ENCODE peak calls at places on chromosomes 11 and 22, in nine cellular contexts. S is HCT116, W is SK-N-SH, C is GM23338, A is PC-3, R is OCI-LY7, Y is GM23248, U is hepatocyte, J is MM.1S. Z is an unnamed sample.

GRCh38 chr11:11458523-11458922 is 105.5 kb upstream of the CSNK2A3 start:
- DNase-seq in S (no peak), W (no peak), C (no peak), A (no peak), R (no peak), Y (no peak), U (no peak), J (no peak), Z (no peak)

GRCh38 chr11:2194877-2195755 is 23.5 kb upstream of the TH start:
- DNase-seq in S (no peak), W (peak; percentile 86), C (peak; percentile 76), A (peak; percentile 60), R (peak; percentile 41), Y (peak; percentile 62), U (peak; percentile 65), J (peak; percentile 27), Z (peak; percentile 81)

GRCh38 chr22:49929553-49929979 is 11.1 kb downstream of the CRELD2 start:
- DNase-seq in S (no peak), W (peak; percentile 97), C (peak; percentile 81), A (peak; percentile 62), R (peak; percentile 89), Y (peak; percentile 73), U (peak; percentile 85), J (peak; percentile 71), Z (peak; percentile 88)

GRCh38 chr11:87179621-87180020 is 141.9 kb downstream of the TMEM135 start:
- DNase-seq in S (no peak), W (no peak), C (no peak), A (no peak), R (no peak), Y (no peak), U (no peak), J (no peak), Z (no peak)

GRCh38 chr11:36073411-36074203 is 129.7 kb downstream of the LDLRAD3 start:
- DNase-seq in S (no peak), W (peak; percentile 69), C (no peak), A (peak; percentile 3), R (no peak), Y (peak; percentile 69), U (peak; percentile 52), J (no peak), Z (peak; percentile 45)

GRCh38 chr11:8262552-8263108 is 1.0 kb downstream of the LMO1 start:
- DNase-seq in S (no peak), W (no peak), C (peak; percentile 83), A (peak; percentile 32), R (no peak), Y (peak; percentile 86), U (peak; percentile 66), J (peak; percentile 12), Z (peak; percentile 92)

GRCh38 chr22:25540128-25540790 is 24.2 kb upstream of the GRK3 start:
- DNase-seq in S (no peak), W (no peak), C (no peak), A (no peak), R (no peak), Y (no peak), U (peak; percentile 26), J (no peak), Z (no peak)

GRCh38 chr22:42966389-42966998 is 48.5 kb downstream of the PACSIN2 start:
- DNase-seq in S (no peak), W (no peak), C (no peak), A (no peak), R (no peak), Y (peak; percentile 55), U (no peak), J (no peak), Z (no peak)

GRCh38 chr11:45450189-45450588 is 164.0 kb upstream of the SYT13 start:
- DNase-seq in S (no peak), W (no peak), C (no peak), A (no peak), R (no peak), Y (peak; percentile 52), U (no peak), J (no peak), Z (no peak)

GRCh38 chr11:45446426-45446825 is 160.3 kb upstream of the SYT13 start:
- DNase-seq in S (no peak), W (no peak), C (no peak), A (no peak), R (no peak), Y (no peak), U (no peak), J (no peak), Z (no peak)

GRCh38 chr11:45451766-45452440 is 165.8 kb upstream of the SYT13 start:
- DNase-seq in S (no peak), W (no peak), C (no peak), A (no peak), R (no peak), Y (no peak), U (no peak), J (no peak), Z (no peak)

GRCh38 chr11:45444796-45445195 is 158.7 kb upstream of the SYT13 start:
- DNase-seq in S (no peak), W (no peak), C (no peak), A (peak; percentile 16), R (no peak), Y (no peak), U (no peak), J (no peak), Z (no peak)

GRCh38 chr11:45449036-45449601 is 163.0 kb upstream of the SYT13 start:
- DNase-seq in S (no peak), W (no peak), C (no peak), A (no peak), R (no peak), Y (no peak), U (no peak), J (no peak), Z (no peak)
- TF ChIP-seq EZH2phosphoT487 in S (no peak), W (no peak), C (no peak), A (no peak), R (no peak), Y (no peak), U (no peak), J (no peak), Z (no peak)

GRCh38 chr11:115739121-115739520 is 234.9 kb upstream of the CADM1 start:
- DNase-seq in S (no peak), W (no peak), C (peak; percentile 15), A (no peak), R (no peak), Y (no peak), U (no peak), J (no peak), Z (peak; percentile 59)

GRCh38 chr11:115737875-115738274 is 233.7 kb upstream of the CADM1 start:
- DNase-seq in S (no peak), W (no peak), C (no peak), A (no peak), R (no peak), Y (no peak), U (no peak), J (no peak), Z (no peak)

GRCh38 chr11:115739878-115740277 is 235.7 kb upstream of the CADM1 start:
- DNase-seq in S (no peak), W (no peak), C (no peak), A (no peak), R (no peak), Y (no peak), U (no peak), J (no peak), Z (no peak)

GRCh38 chr11:115740365-115740764 is 236.2 kb upstream of the CADM1 start:
- DNase-seq in S (no peak), W (no peak), C (no peak), A (no peak), R (no peak), Y (no peak), U (no peak), J (no peak), Z (no peak)

DNA sequence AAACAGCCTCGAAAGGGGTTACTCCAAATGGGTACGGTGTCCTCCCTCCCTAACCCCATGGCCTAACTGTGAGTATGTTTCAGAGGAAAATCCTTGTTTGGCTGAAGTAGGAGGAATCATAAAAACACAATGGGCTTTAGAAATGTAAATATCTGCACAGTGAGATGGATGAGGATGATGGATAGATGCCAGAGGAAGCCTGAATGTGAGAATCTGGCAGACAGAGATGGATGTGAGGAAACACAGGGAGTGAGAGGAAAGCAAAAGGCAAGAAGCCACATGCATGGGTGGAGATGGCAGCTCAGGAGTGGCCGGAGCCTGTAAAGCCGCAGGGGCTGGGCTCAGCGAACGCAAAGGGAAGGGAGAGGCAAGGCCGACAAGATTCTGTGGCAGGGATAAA is 237.2 kb upstream of the CADM1 start:
- DNase-seq in S (no peak), W (no peak), C (no peak), A (no peak), R (no peak), Y (no peak), U (peak; percentile 33), J (no peak), Z (no peak)
- H3K27ac ChIP-seq in S (no peak overlapping the region), W (no peak overlapping the region), C (no peak overlapping the region), A (no peak overlapping the region), R (no peak overlapping the region), Y (no peak overlapping the region), U (no peak overlapping the region), J (no peak overlapping the region), Z (no peak overlapping the region)

GRCh38 chr22:37196539-37197450 is 8.7 kb upstream of the C1QTNF6 start:
- DNase-seq in S (peak; percentile 56), W (peak; percentile 73), C (no peak), A (peak; percentile 84), R (no peak), Y (peak; percentile 94), U (peak; percentile 80), J (no peak), Z (peak; percentile 25)

GRCh38 chr22:37199103-37199838 is 11.2 kb upstream of the C1QTNF6 start:
- DNase-seq in S (peak; percentile 97), W (peak; percentile 97), C (peak; percentile 98), A (peak; percentile 97), R (peak; percentile 99), Y (peak; percentile 98), U (peak; percentile 98), J (peak; percentile 99), Z (peak; percentile 99)

GRCh38 chr22:37198290-37199102 is 10.4 kb upstream of the C1QTNF6 start:
- DNase-seq in S (peak; percentile 57), W (peak; percentile 88), C (peak; percentile 82), A (peak; percentile 81), R (peak; percentile 81), Y (peak; percentile 84), U (peak; percentile 91), J (peak; percentile 81), Z (peak; percentile 88)

GRCh38 chr22:37195921-37196320 is 7.9 kb upstream of the C1QTNF6 start:
- DNase-seq in S (no peak), W (no peak), C (no peak), A (peak; percentile 11), R (no peak), Y (peak; percentile 28), U (no peak), J (no peak), Z (no peak)

GRCh38 chr22:37197451-37198289 is 9.6 kb upstream of the C1QTNF6 start:
- DNase-seq in S (peak; percentile 92), W (no peak), C (no peak), A (peak; percentile 92), R (no peak), Y (peak; percentile 89), U (peak; percentile 79), J (no peak), Z (no peak)
- H3K4me3 ChIP-seq in S (peak overlapping the region; percentile 82), W (peak overlapping the region; percentile 76), C (peak overlapping the region; percentile 75), A (peak overlapping the region; percentile 69), R (peak overlapping the region; percentile 80), Y (peak overlapping the region; percentile 79), U (peak overlapping the region; percentile 39), J (peak overlapping the region; percentile 82), Z (peak overlapping the region; percentile 60)

DNA sequence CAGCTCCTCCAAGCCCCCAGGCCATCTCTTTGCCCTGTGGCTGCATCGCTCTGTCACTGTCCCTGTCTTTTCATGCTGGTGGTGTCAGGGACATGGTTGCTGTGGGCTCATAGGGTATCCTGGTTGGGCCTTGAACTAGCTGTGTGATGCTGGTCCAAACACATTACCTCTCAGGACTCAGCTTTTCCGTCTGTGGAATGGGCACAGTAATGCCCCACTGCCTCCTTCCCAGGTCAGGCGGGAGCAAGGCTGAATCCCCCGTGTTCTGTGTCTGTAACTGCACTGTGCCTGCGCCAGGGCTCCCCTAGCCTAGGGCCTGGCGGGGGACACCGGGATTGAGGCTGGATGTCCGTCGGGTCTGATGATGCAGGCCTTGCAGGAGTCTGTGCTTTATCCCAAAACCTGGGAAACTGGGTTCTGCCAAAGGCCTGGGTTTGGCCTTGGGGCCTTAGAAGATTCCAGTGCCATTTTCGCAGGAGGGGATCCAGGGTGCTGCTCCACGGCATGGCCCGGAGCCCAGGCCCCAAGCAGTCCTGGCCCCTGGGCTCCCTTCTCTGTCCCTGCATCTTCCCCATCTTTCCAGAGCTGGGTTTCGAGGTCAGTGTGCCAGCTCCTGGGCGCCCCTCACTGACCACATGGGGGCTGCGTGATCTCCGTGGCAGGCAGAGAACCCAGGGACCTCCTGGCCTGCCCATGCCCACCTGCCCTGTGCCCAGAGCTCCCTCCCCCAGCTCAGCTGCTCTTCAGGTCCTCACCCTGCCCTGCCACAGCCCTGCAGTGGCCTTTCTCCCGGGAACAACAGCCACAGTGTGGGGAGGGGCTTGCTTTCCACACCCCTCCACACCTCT is 32.7 kb upstream of the CELSR1 start:
- DNase-seq in S (no peak), W (no peak), C (no peak), A (no peak), R (no peak), Y (no peak), U (no peak), J (no peak), Z (peak; percentile 1)
- TF ChIP-seq EZH2phosphoT487 in S (no peak), W (no peak), C (no peak), A (no peak), R (no peak), Y (no peak), U (no peak), J (no peak), Z (no peak)

Z was measured in neural progenitor cell.